ENCODE peak calls at places on chromosome 20, in five cellular contexts. N is Calu3, L is NCI-H1436 treated with DMSO at 0.1 percent for 48 hours, B is kidney tubule cell, J is GM10248. W is an unnamed sample.

GRCh38 chr20:38147751-38148150 is 17.3 kb downstream of the TGM2 start:
- DNase-seq in N (no peak), L (no peak), B (no peak), J (no peak), W (no peak)

GRCh38 chr20:37627060-37627766 is 66.6 kb upstream of the CTNNBL1 start:
- DNase-seq in N (peak), L (no peak), B (peak), J (peak), W (peak)

GRCh38 chr20:35648836-35649235 is 15.9 kb downstream of the CPNE1 start:
- DNase-seq in N (no peak), L (no peak), B (no peak), J (no peak), W (no peak)

GRCh38 chr20:62850333-62850974 is 11.2 kb downstream of the TCFL5 start:
- DNase-seq in N (no peak), L (no peak), B (no peak), J (no peak), W (no peak)

GRCh38 chr20:8156603-8157079 is 24.6 kb downstream of the PLCB1 start:
- DNase-seq in N (no peak), L (no peak), B (peak), J (no peak), W (no peak)

GRCh38 chr20:44467289-44467883 is 8.3 kb upstream of the TTPAL start:
- DNase-seq in N (no peak), L (no peak), B (no peak), J (no peak), W (no peak)

GRCh38 chr20:60224914-60225313 is 266.7 kb downstream of the CDH26 start:
- DNase-seq in N (peak), L (no peak), B (peak), J (no peak), W (no peak)

GRCh38 chr20:64104667-64105451 is 2.5 kb downstream of the NPBWR2 start:
- DNase-seq in N (no peak), L (no peak), B (no peak), J (no peak), W (no peak)

GRCh38 chr20:51542894-51543788 is 622 bp upstream of the NFATC2 start:
- DNase-seq in N (peak), L (no peak), B (peak), J (no peak), W (no peak)

GRCh38 chr20:64095455-64095854 is 11.3 kb upstream of the LKAAEAR1 start:
- DNase-seq in N (no peak), L (no peak), B (no peak), J (no peak), W (no peak)

GRCh38 chr20:62588458-62589149 is 53.7 kb upstream of the SLCO4A1 start:
- DNase-seq in N (no peak), L (no peak), B (no peak), J (no peak), W (no peak)

GRCh38 chr20:43736588-43737091 is 9.8 kb upstream of the GTSF1L start:
- DNase-seq in N (no peak), L (no peak), B (no peak), J (peak), W (peak)

GRCh38 chr20:48822178-48822577 is 5.6 kb downstream of the PREX1 start:
- DNase-seq in N (no peak), L (no peak), B (no peak), J (no peak), W (no peak)

GRCh38 chr20:58433759-58434158 is 44.7 kb downstream of the VAPB start:
- DNase-seq in N (no peak), L (no peak), B (peak), J (no peak), W (no peak)

GRCh38 chr20:1478566-1478965 is 11.9 kb upstream of the NSFL1C start:
- DNase-seq in N (no peak), L (no peak), B (peak), J (no peak), W (no peak)

GRCh38 chr20:43040427-43040826 is 149.3 kb downstream of the PTPRT start:
- DNase-seq in N (peak), L (no peak), B (peak), J (no peak), W (no peak)

GRCh38 chr20:8642247-8642646 is 426.6 kb upstream of the PLCB4 start:
- DNase-seq in N (no peak), L (no peak), B (peak), J (no peak), W (no peak)

GRCh38 chr20:58546756-58547526 is 31.7 kb upstream of the APCDD1L start:
- DNase-seq in N (no peak), L (peak), B (no peak), J (no peak), W (no peak)

GRCh38 chr20:24633026-24633425 is 163.6 kb downstream of the SYNDIG1 start:
- DNase-seq in N (no peak), L (no peak), B (no peak), J (no peak), W (no peak)

GRCh38 chr20:32126919-32127318 is 17.4 kb downstream of the TM9SF4 start:
- DNase-seq in N (no peak), L (no peak), B (no peak), J (no peak), W (no peak)

GRCh38 chr20:50331469-50332251 is 141.0 kb downstream of the CEBPB start:
- DNase-seq in N (peak), L (no peak), B (peak), J (no peak), W (no peak)

GRCh38 chr20:10637563-10637962 is 36.2 kb downstream of the JAG1 start:
- DNase-seq in N (no peak), L (no peak), B (no peak), J (no peak), W (no peak)

W was measured in GM20000.